ENCODE peak calls at places on chromosomes 1 and 21, in seven cellular contexts. S is right cardiac atrium, R is foreskin keratinocyte, L is lower lobe of right lung, H is A549, G is heart left ventricle, B is K562. I is an unnamed sample.
A peak's percentile ranks its signal among the peaks of the same experiment; 100 is the strongest.

GRCh38 chr21:35204850-35205564 is 155.9 kb upstream of the RUNX1 start:
- DNase-seq in S (peak; percentile 91), R (no peak), L (peak; percentile 71), H (no peak), G (peak; percentile 91), B (peak; percentile 70), I (no peak)

GRCh38 chr1:161198877-161199431 is at the start of gene ADAMTS4:
- DNase-seq in S (peak; percentile 87), R (peak; percentile 81), L (no peak), H (no peak), G (peak; percentile 87), B (peak; percentile 43), I (no peak)

GRCh38 chr1:98211271-98211840 is 290.5 kb upstream of the DPYD start:
- DNase-seq in S (no peak), R (peak; percentile 23), L (no peak), H (no peak), G (no peak), B (no peak), I (no peak)

GRCh38 chr1:84370831-84371394 is 27.4 kb upstream of the DNASE2B start:
- DNase-seq in S (no peak), R (no peak), L (no peak), H (no peak), G (no peak), B (no peak), I (no peak)

GRCh38 chr1:244273845-244274619 is 177.7 kb downstream of the ADSS2 start:
- DNase-seq in S (peak; percentile 78), R (peak; percentile 94), L (no peak), H (peak; percentile 91), G (peak; percentile 77), B (peak; percentile 52), I (peak; percentile 51)

GRCh38 chr1:91523462-91523861 is 22.8 kb downstream of the CDC7 start:
- DNase-seq in S (no peak), R (no peak), L (no peak), H (no peak), G (no peak), B (no peak), I (no peak)

GRCh38 chr1:94935059-94935458 is 8.1 kb upstream of the CNN3 start:
- DNase-seq in S (no peak), R (no peak), L (no peak), H (no peak), G (no peak), B (no peak), I (no peak)

GRCh38 chr1:147849097-147849873 is 53.3 kb upstream of the GJA8 start:
- DNase-seq in S (no peak), R (peak; percentile 28), L (peak; percentile 54), H (no peak), G (no peak), B (no peak), I (no peak)

GRCh38 chr1:95384570-95384969 is 150.6 kb downstream of the RWDD3 start:
- DNase-seq in S (peak; percentile 61), R (peak; percentile 9), L (no peak), H (no peak), G (peak; percentile 31), B (peak; percentile 18), I (no peak)

GRCh38 chr1:45796946-45797345 is 6.5 kb upstream of the MAST2 start:
- DNase-seq in S (no peak), R (no peak), L (no peak), H (no peak), G (no peak), B (no peak), I (no peak)

GRCh38 chr1:196027127-196027526 is 581.1 kb downstream of the KCNT2 start:
- DNase-seq in S (no peak), R (no peak), L (no peak), H (no peak), G (no peak), B (no peak), I (no peak)

GRCh38 chr1:112877741-112878140 is 78.3 kb downstream of the SLC16A1 start:
- DNase-seq in S (no peak), R (no peak), L (no peak), H (no peak), G (no peak), B (no peak), I (no peak)

GRCh38 chr1:31768407-31768806 is 4.3 kb upstream of the ADGRB2 start:
- DNase-seq in S (no peak), R (no peak), L (no peak), H (no peak), G (no peak), B (no peak), I (no peak)

GRCh38 chr1:71494163-71494562 is 413.3 kb upstream of the ZRANB2 start:
- DNase-seq in S (no peak), R (peak; percentile 4), L (no peak), H (no peak), G (no peak), B (no peak), I (peak; percentile 6)

GRCh38 chr1:220556641-220557040 is 28.7 kb downstream of the MARK1 start:
- DNase-seq in S (no peak), R (peak; percentile 33), L (no peak), H (no peak), G (no peak), B (no peak), I (no peak)

GRCh38 chr1:177659259-177659658 is 310.6 kb downstream of the SEC16B start:
- DNase-seq in S (no peak), R (no peak), L (no peak), H (no peak), G (no peak), B (no peak), I (no peak)

GRCh38 chr21:32921632-32922230 is 104.0 kb upstream of the OLIG2 start:
- DNase-seq in S (peak; percentile 62), R (no peak), L (peak; percentile 61), H (no peak), G (no peak), B (peak; percentile 56), I (no peak)

GRCh38 chr1:66022904-66023620 is 230.4 kb downstream of the PDE4B start:
- DNase-seq in S (no peak), R (peak; percentile 4), L (no peak), H (no peak), G (no peak), B (no peak), I (no peak)

GRCh38 chr1:125118147-125118993 is 3933.6 kb downstream of the SRGAP2C start:
- DNase-seq in S (no peak), R (no peak), L (no peak), H (no peak), G (no peak), B (no peak), I (no peak)

GRCh38 chr1:15489052-15489736 is 13.3 kb downstream of the CELA2B start:
- DNase-seq in S (no peak), R (no peak), L (no peak), H (no peak), G (no peak), B (no peak), I (no peak)

GRCh38 chr1:224739997-224740687 is 124.0 kb downstream of the CNIH3 start:
- DNase-seq in S (no peak), R (no peak), L (no peak), H (no peak), G (no peak), B (no peak), I (no peak)
- H3K27ac ChIP-seq in S (no peak overlapping the region), R (no peak overlapping the region), L (no peak overlapping the region), H (no peak overlapping the region), G (no peak overlapping the region), B (no peak overlapping the region), I (no peak overlapping the region)

GRCh38 chr1:183094376-183094775 is 71.2 kb downstream of the LAMC1 start:
- DNase-seq in S (no peak), R (no peak), L (no peak), H (no peak), G (no peak), B (no peak), I (no peak)

GRCh38 chr1:183093066-183093668 is 69.9 kb downstream of the LAMC1 start:
- DNase-seq in S (no peak), R (no peak), L (no peak), H (no peak), G (no peak), B (no peak), I (no peak)

GRCh38 chr1:183096351-183096750 is 73.1 kb downstream of the LAMC1 start:
- DNase-seq in S (no peak), R (no peak), L (no peak), H (no peak), G (no peak), B (no peak), I (no peak)

GRCh38 chr1:183092350-183092749 is 69.1 kb downstream of the LAMC1 start:
- DNase-seq in S (no peak), R (no peak), L (no peak), H (no peak), G (no peak), B (no peak), I (no peak)

DNA sequence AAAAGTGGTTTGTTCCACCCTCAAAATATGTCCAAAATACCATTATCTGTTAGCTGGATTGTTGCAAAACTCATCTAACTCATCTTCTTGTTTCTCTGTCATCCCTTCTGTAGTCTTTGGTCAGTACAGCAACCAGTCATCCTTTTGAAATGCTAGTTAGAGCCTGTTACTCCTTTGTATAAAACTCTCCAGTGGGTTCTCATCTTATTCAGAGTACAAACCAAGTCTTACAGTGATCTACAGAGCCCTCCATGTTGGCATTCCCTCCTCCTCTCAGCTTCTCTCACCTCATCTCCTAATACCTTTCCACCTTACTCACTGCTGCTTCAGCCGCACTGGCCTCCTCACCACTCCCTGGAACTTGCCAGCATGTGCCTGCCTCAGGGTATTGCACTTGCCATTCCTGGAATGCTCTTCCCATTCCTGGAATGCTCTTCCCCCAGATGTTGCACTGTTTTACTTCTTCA is 70.6 kb downstream of the LAMC1 start:
- DNase-seq in S (no peak), R (peak; percentile 93), L (no peak), H (peak; percentile 38), G (no peak), B (no peak), I (peak; percentile 27)
- H3K27ac ChIP-seq in S (no peak overlapping the region), R (no peak overlapping the region), L (no peak overlapping the region), H (peak overlapping the region; percentile 57), G (no peak overlapping the region), B (no peak overlapping the region), I (peak overlapping the region; percentile 45)

GRCh38 chr21:29342394-29342957 is 43.8 kb downstream of the BACH1 start:
- DNase-seq in S (peak; percentile 91), R (peak; percentile 93), L (peak; percentile 53), H (peak; percentile 2), G (peak; percentile 76), B (no peak), I (peak; percentile 40)
- H3K27ac ChIP-seq in S (peak overlapping the region; percentile 67), R (peak overlapping the region; percentile 86), L (peak overlapping the region; percentile 44), H (peak overlapping the region; percentile 57), G (peak overlapping the region; percentile 18), B (no peak overlapping the region), I (peak overlapping the region; percentile 81)

GRCh38 chr1:20324704-20325406 is 34.2 kb downstream of the VWA5B1 start:
- DNase-seq in S (no peak), R (peak; percentile 2), L (no peak), H (no peak), G (no peak), B (no peak), I (no peak)
- H3K27ac ChIP-seq in S (no peak overlapping the region), R (no peak overlapping the region), L (peak overlapping the region; percentile 42), H (no peak overlapping the region), G (peak overlapping the region; percentile 10), B (no peak overlapping the region), I (no peak overlapping the region)